ENCODE peak calls at places on chromosome 3, in five cellular contexts. E, B, D, N and U are unnamed samples.

GRCh38 chr3:141414800-141415462 is 46.6 kb downstream of the ZBTB38 start:
- DNase-seq in B (no peak), E (peak; percentile 65), N (no peak), D (no peak), U (no peak)

GRCh38 chr3:70771426-70772147 is 459.1 kb upstream of the MDFIC2 start:
- DNase-seq in E (no peak), N (no peak), B (no peak), D (no peak), U (no peak)

GRCh38 chr3:127216415-127217261 is 23.7 kb downstream of the PRR23E start:
- DNase-seq in D (no peak), B (no peak), E (no peak), N (no peak), U (no peak)

GRCh38 chr3:13420051-13420816 is at the start of gene NUP210:
- DNase-seq in E (no peak), N (peak; percentile 67), B (peak; percentile 63), D (peak; percentile 79), U (no peak)

GRCh38 chr3:113948015-113948917 is 453 bp downstream of the ZDHHC23 start:
- DNase-seq in N (peak; percentile 81), D (peak; percentile 85), B (peak; percentile 47), E (no peak), U (peak; percentile 67)

GRCh38 chr3:190092250-190092649 is 28.4 kb downstream of the P3H2 start:
- DNase-seq in N (no peak), D (no peak), E (peak; percentile 94), B (no peak), U (no peak)

GRCh38 chr3:9402410-9403228 is 5.2 kb downstream of the SETD5 start:
- DNase-seq in D (peak; percentile 86), N (peak; percentile 77), E (peak; percentile 82), B (peak; percentile 80), U (peak; percentile 13)

GRCh38 chr3:123169492-123169929 is 32.2 kb upstream of the SEC22A start:
- DNase-seq in D (peak; percentile 42), N (no peak), B (peak; percentile 54), E (peak; percentile 5), U (no peak)

GRCh38 chr3:64684715-64685261 is 3.0 kb downstream of the ADAMTS9 start:
- DNase-seq in N (peak; percentile 71), D (peak; percentile 61), E (peak; percentile 84), B (peak; percentile 53), U (no peak)

GRCh38 chr3:154243353-154243752 is 80.9 kb downstream of the DHX36 start:
- DNase-seq in D (no peak), B (no peak), E (peak; percentile 17), N (no peak), U (no peak)

GRCh38 chr3:127668906-127669305 is 3.8 kb upstream of the ABTB1 start:
- DNase-seq in E (no peak), D (no peak), B (no peak), N (no peak), U (no peak)

GRCh38 chr3:10978956-10979355 is 13.6 kb upstream of the SLC6A1 start:
- DNase-seq in N (no peak), D (no peak), B (no peak), E (no peak), U (no peak)

GRCh38 chr3:142801746-142802145 is 77.9 kb downstream of the TRPC1 start:
- DNase-seq in D (no peak), B (no peak), E (no peak), N (no peak), U (peak; percentile 76)

GRCh38 chr3:56133423-56133822 is 334.8 kb downstream of the ERC2 start:
- DNase-seq in B (no peak), E (peak; percentile 51), D (no peak), N (no peak), U (no peak)

GRCh38 chr3:53181024-53181371 is 20.0 kb downstream of the PRKCD start:
- DNase-seq in N (no peak), E (no peak), B (no peak), D (no peak), U (no peak)

GRCh38 chr3:53179580-53179979 is 18.6 kb downstream of the PRKCD start:
- DNase-seq in E (no peak), N (no peak), B (no peak), D (no peak), U (no peak)

GRCh38 chr3:53180305-53181023 is 19.5 kb downstream of the PRKCD start:
- DNase-seq in B (no peak), N (no peak), E (no peak), D (no peak), U (no peak)

GRCh38 chr3:53175613-53176537 is 14.9 kb downstream of the PRKCD start:
- DNase-seq in B (no peak), D (no peak), E (no peak), N (no peak), U (no peak)

GRCh38 chr3:53178246-53178645 is 17.2 kb downstream of the PRKCD start:
- DNase-seq in B (no peak), D (no peak), N (no peak), E (no peak), U (no peak)
- H3K4me1 ChIP-seq in B (peaks cover 3% of the 10 kb centered on the region), D (peaks cover 3% of the 10 kb centered on the region), N (no peaks in the 10 kb centered on the region), E (peaks cover 19% of the 10 kb centered on the region), U (no peaks in the 10 kb centered on the region)

GRCh38 chr3:69193749-69194148 is 71.4 kb upstream of the LMOD3 start:
- DNase-seq in D (no peak), E (no peak), N (no peak), B (no peak), U (no peak)

GRCh38 chr3:69186575-69187093 is 64.2 kb upstream of the LMOD3 start:
- DNase-seq in E (no peak), D (no peak), B (no peak), N (no peak), U (no peak)

GRCh38 chr3:69194431-69195183 is 72.2 kb upstream of the LMOD3 start:
- DNase-seq in E (no peak), B (no peak), N (no peak), D (no peak), U (no peak)

GRCh38 chr3:69189487-69189886 is 67.1 kb upstream of the LMOD3 start:
- DNase-seq in E (no peak), B (no peak), D (no peak), N (no peak), U (no peak)
- H2BK12ac ChIP-seq in E (no peak overlapping the region), B (no peak overlapping the region), D (no peak overlapping the region), N (no peak overlapping the region), U (no peak overlapping the region)

GRCh38 chr3:16127257-16127656 is 47.2 kb upstream of the GALNT15 start:
- DNase-seq in B (no peak), D (no peak), E (no peak), N (no peak), U (no peak)
- H3K4me1 ChIP-seq in B (peaks cover under 1% of the 10 kb centered on the region), D (no peaks in the 10 kb centered on the region), E (peaks cover 6% of the 10 kb centered on the region), N (no peaks in the 10 kb centered on the region), U (no peaks in the 10 kb centered on the region)

GRCh38 chr3:160213181-160213580 is 12.0 kb upstream of the C3orf80 start:
- DNase-seq in B (no peak), E (no peak), N (no peak), D (no peak), U (no peak)

GRCh38 chr3:160220038-160220437 is 5.2 kb upstream of the C3orf80 start:
- DNase-seq in B (no peak), N (no peak), D (no peak), E (no peak), U (no peak)

GRCh38 chr3:160217675-160218074 is 7.5 kb upstream of the C3orf80 start:
- DNase-seq in E (no peak), D (no peak), N (no peak), B (no peak), U (no peak)

GRCh38 chr3:160221019-160221418 is 4.2 kb upstream of the C3orf80 start:
- DNase-seq in E (no peak), D (no peak), B (no peak), N (no peak), U (no peak)

DNA sequence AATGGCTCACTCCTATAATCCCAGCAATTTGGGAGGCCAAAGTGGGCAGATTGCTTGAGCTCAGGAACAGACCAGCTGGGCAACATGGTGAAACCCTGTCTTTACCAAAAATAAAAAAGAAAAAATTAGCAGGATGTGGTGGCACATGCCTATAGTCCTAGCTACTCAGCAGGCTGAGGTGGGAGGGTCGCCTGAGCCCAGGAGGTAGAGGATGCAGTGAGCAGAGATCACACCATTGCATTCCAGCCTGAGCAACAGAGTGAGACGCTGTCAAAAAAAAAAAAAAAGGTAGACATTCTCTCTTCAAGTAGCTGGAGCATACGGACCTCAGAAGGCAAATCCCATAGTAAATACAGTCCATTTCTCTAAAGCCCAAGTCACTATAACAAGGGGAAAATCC is 7.1 kb upstream of the C3orf80 start:
- DNase-seq in D (no peak), N (no peak), E (no peak), B (no peak), U (no peak)
- H2BK12ac ChIP-seq in D (no peak overlapping the region), N (no peak overlapping the region), E (no peak overlapping the region), B (no peak overlapping the region), U (no peak overlapping the region)

GRCh38 chr3:155270485-155271342 is 22.8 kb downstream of the STRIT1 start:
- DNase-seq in D (no peak), E (no peak), B (no peak), N (peak; percentile 29), U (peak; percentile 64)
- H3K4me1 ChIP-seq in D (no peaks in the 10 kb centered on the region), E (peaks cover 7% of the 10 kb centered on the region), B (no peaks in the 10 kb centered on the region), N (no peaks in the 10 kb centered on the region), U (peaks cover 12% of the 10 kb centered on the region)

DNA sequence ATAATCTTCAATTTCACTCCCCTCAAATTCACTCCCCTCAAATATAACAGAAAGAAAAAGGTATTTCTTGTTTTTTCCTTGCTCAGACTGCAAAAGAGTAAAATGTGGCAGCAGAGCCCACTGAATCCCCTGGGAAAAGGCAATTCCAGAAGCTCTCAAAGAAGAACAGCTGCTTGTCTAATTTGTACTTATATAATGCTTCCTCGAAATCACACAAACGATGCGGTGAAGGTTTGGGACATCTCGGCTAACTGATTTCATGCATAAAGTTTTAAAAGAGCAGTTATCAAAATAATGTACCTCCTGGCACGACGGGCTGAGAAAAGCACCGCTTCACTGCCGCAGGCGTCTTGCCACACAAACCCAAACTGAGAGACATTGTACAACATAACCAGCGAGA is 10.7 kb downstream of the BDH1 start:
- DNase-seq in E (no peak), N (no peak), B (no peak), D (no peak), U (no peak)
- H2BK12ac ChIP-seq in E (no peak overlapping the region), N (no peak overlapping the region), B (no peak overlapping the region), D (no peak overlapping the region), U (no peak overlapping the region)

DNA sequence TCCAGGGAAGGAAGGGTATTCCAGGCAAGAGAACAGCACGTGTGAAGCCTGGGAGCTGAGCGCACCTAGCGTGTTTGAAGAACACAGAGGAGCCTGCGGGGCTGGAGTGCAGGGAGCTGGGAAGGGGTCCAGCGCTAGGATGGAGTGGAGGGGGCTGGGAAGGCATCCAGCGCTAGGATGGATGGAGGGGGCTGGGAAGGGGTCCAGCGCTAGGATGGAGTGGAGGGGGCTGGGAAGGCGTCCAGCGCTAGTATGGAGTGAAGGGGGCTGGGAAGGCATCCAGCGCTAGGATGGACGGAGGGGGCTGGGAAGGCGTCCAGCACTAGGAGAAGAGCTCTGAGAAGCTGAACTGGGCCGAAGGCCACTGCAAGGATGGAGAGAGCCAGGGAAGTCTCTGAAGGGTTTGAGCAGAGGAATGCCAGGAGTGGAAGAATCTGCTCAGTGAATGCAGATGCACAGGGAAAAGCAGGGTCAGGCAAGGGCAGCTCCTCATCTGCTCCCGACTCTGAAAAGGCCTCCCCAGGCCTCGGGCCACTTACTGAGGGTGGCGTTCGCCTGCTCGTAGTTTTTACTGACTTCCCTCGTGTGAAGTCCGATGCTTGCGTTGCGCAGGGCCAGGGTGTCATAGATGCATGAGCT is 39.7 kb downstream of the MUC20 start:
- DNase-seq in D (peak; percentile 31), E (no peak), N (no peak), B (no peak), U (no peak)
- H3K4me1 ChIP-seq in D (peaks cover 8% of the 10 kb centered on the region), E (peaks cover 2% of the 10 kb centered on the region), N (peaks cover 3% of the 10 kb centered on the region), B (peaks cover 3% of the 10 kb centered on the region), U (no peaks in the 10 kb centered on the region)